ENCODE peak calls at places on chromosomes 12 and 14, in four cellular contexts. Z is neural progenitor cell, A is GM23248, W is fibroblast of lung. N is an unnamed sample. For H3K4me1, the result is how much of the 10 kb centered on the place peaks cover.

GRCh38 chr12:128811806-128812205 is 12.0 kb downstream of the SLC15A4 start:
- DNase-seq in Z (no peak), A (no peak), W (no peak), N (no peak)

GRCh38 chr14:21999400-21999799 is 325.8 kb upstream of the OR4E1 start:
- DNase-seq in Z (no peak), A (no peak), W (no peak), N (no peak)

GRCh38 chr14:68995731-68996130 is 16.6 kb upstream of the ACTN1 start:
- DNase-seq in Z (no peak), W (no peak), A (no peak), N (no peak)

GRCh38 chr12:50246873-50247612 is 36.3 kb downstream of the LIMA1 start:
- DNase-seq in A (peak), W (peak), Z (no peak), N (peak)

GRCh38 chr12:55074771-55075170 is 51.4 kb upstream of the OR9K2 start:
- DNase-seq in W (no peak), Z (no peak), A (no peak), N (no peak)

GRCh38 chr14:37034410-37035285 is 137.8 kb downstream of the SLC25A21 start:
- DNase-seq in W (peak), A (peak), Z (no peak), N (peak)

GRCh38 chr12:84397279-84397678 is 515.3 kb downstream of the SLC6A15 start:
- DNase-seq in W (peak), Z (no peak), A (peak), N (peak)

GRCh38 chr14:53814371-53814770 is 142.3 kb downstream of the BMP4 start:
- DNase-seq in A (no peak), Z (no peak), W (peak), N (peak)

GRCh38 chr12:11648514-11649412 is 711 bp upstream of the ETV6 start:
- DNase-seq in W (peak), Z (peak), A (peak), N (peak)

GRCh38 chr14:68522510-68523325 is 270.1 kb downstream of the ZFP36L1 start:
- DNase-seq in W (peak), Z (peak), A (peak), N (peak)

GRCh38 chr14:104009297-104009696 is 67.0 kb upstream of the RD3L start:
- DNase-seq in Z (no peak), A (no peak), W (no peak), N (no peak)

GRCh38 chr14:35482994-35483515 is 50.9 kb upstream of the INSM2 start:
- DNase-seq in W (no peak), Z (no peak), A (no peak), N (no peak)

GRCh38 chr12:89883630-89884364 is 175.2 kb upstream of the ATP2B1 start:
- DNase-seq in W (no peak), Z (peak), A (peak), N (no peak)

GRCh38 chr12:56336361-56337167 is 2.1 kb upstream of the IL23A start:
- DNase-seq in Z (no peak), W (no peak), A (no peak), N (no peak)

GRCh38 chr14:95862243-95862642 is 14.4 kb upstream of the TUNAR start:
- DNase-seq in W (no peak), A (peak), Z (peak), N (peak)

GRCh38 chr12:60872219-60872618 is 1276.4 kb downstream of the SLC16A7 start:
- DNase-seq in A (no peak), Z (no peak), W (no peak), N (no peak)

GRCh38 chr14:68193970-68194634 is 374.5 kb downstream of the RAD51B start:
- DNase-seq in W (peak), A (no peak), Z (no peak), N (peak)

GRCh38 chr14:56098021-56098420 is 20.2 kb upstream of the PELI2 start:
- DNase-seq in A (no peak), W (no peak), Z (no peak), N (no peak)

GRCh38 chr12:26156201-26156871 is 31.5 kb upstream of the BHLHE41 start:
- DNase-seq in W (no peak), Z (no peak), A (no peak), N (no peak)

GRCh38 chr12:18690653-18691052 is 47.2 kb downstream of the PLCZ1 start:
- DNase-seq in W (peak), Z (no peak), A (peak), N (peak)

GRCh38 chr12:18074001-18074400 is 16.0 kb downstream of the RERGL start:
- DNase-seq in W (no peak), Z (no peak), A (no peak), N (no peak)

GRCh38 chr12:106140223-106140986 is 1.7 kb upstream of the NUAK1 start:
- DNase-seq in Z (peak), W (no peak), A (no peak), N (no peak)

GRCh38 chr14:103385994-103386491 is 828 bp downstream of the MARK3 start:
- DNase-seq in Z (peak), A (peak), W (no peak), N (peak)

GRCh38 chr12:121391619-121392324 is 8.1 kb upstream of the RNF34 start:
- DNase-seq in Z (no peak), A (peak), W (peak), N (peak)

GRCh38 chr12:92899388-92900001 is 29.6 kb downstream of the EEA1 start:
- DNase-seq in A (peak), Z (peak), W (peak), N (peak)

GRCh38 chr14:97704316-97704715 is 907.1 kb downstream of the VRK1 start:
- DNase-seq in A (no peak), W (no peak), Z (no peak), N (no peak)

GRCh38 chr12:47990351-47991105 is 13.7 kb downstream of the COL2A1 start:
- DNase-seq in A (no peak), Z (no peak), W (peak), N (no peak)

GRCh38 chr14:58637391-58638230 is at the start of gene DACT1:
- DNase-seq in A (peak), Z (peak), W (peak), N (peak)

GRCh38 chr12:12108441-12109058 is 37.8 kb downstream of the BCL2L14 start:
- DNase-seq in W (no peak), Z (no peak), A (no peak), N (no peak)

GRCh38 chr14:34171431-34171830 is 220.6 kb upstream of the EGLN3 start:
- DNase-seq in W (no peak), Z (no peak), A (no peak), N (no peak)

GRCh38 chr12:99498756-99499155 is 148.8 kb upstream of the GARIN6 start:
- DNase-seq in A (peak), Z (no peak), W (peak), N (peak)

GRCh38 chr12:2876431-2877046 is 435 bp downstream of the FOXM1 start:
- DNase-seq in A (peak), Z (no peak), W (peak), N (peak)

GRCh38 chr12:61490732-61491498 is 769.3 kb upstream of the USP15 start:
- DNase-seq in A (peak), Z (no peak), W (no peak), N (no peak)

GRCh38 chr14:100580316-100581227 is 6.6 kb downstream of the BEGAIN start:
- DNase-seq in Z (no peak), A (no peak), W (no peak), N (no peak)

GRCh38 chr14:41859336-41859735 is 252.7 kb downstream of the LRFN5 start:
- DNase-seq in Z (no peak), W (peak), A (peak), N (no peak)

GRCh38 chr12:54026640-54027441 is 1.4 kb upstream of the HOXC6 start:
- DNase-seq in A (peak), W (no peak), Z (no peak), N (no peak)
- H3K9ac ChIP-seq in A (peak), W (no peak), Z (no peak), N (peak)

GRCh38 chr12:85983601-85984000 is 109.5 kb downstream of the NTS start:
- DNase-seq in W (no peak), Z (no peak), A (no peak), N (no peak)

GRCh38 chr12:85975716-85976115 is 101.6 kb downstream of the NTS start:
- DNase-seq in A (no peak), W (no peak), Z (no peak), N (no peak)

DNA sequence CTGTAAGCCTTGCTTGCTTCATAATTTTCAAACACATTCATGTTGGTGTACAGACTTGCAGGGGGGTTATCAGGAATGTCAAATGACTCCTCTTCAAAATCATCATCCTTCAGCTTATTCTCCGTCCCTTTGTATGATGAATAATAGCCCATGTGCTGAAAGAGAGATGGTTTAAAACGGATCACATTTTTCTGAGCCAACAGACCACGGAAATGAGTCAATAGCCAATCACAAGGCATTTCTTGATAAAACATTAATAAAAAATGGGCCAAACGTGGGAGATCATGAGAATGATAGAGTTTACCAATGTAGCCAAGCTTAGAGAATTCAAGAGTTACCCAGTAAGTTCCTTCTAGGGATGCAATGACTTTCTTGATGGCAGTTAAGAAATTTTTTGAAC is 105.5 kb downstream of the NTS start:
- DNase-seq in Z (no peak), A (no peak), W (no peak), N (no peak)
- H3K4me3 ChIP-seq in Z (no peak), A (no peak), W (no peak), N (no peak)

GRCh38 chr14:92489394-92490238 is 24.0 kb upstream of the RIN3 start:
- DNase-seq in W (no peak), A (no peak), Z (no peak), N (no peak)
- H3K4me1 ChIP-seq in W (under half), A (under half), Z (under half), N (under half)

GRCh38 chr14:60650382-60650961 is 1.2 kb upstream of the SIX1 start:
- DNase-seq in W (peak), A (peak), Z (peak), N (no peak)
- H3K9ac ChIP-seq in W (no peak), A (no peak), Z (no peak), N (peak)

DNA sequence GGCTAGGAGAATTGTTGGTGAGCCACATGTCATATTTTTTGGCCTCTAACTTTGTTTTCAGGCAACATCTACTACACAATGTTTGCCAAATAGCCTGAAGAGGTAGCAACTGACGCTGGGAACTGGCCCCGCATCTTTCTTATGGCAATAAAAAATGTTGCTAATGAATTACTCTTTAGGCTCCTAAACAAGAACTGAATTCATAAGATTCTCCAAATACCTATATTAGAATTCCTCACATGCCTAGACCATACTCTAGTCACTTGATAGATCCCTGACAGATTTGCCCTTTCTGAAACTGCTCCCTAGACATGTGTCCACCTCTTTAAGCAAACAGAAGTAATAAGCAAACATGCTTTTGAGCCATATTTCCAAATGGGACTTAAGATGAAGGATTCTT is 209.0 kb upstream of the ATXN7L3B start:
- DNase-seq in A (no peak), Z (no peak), W (no peak), N (no peak)
- H3K4me3 ChIP-seq in A (no peak), Z (no peak), W (no peak), N (no peak)

GRCh38 chr12:111435661-111436201 is 30.0 kb downstream of the SH2B3 start:
- DNase-seq in Z (no peak), W (no peak), A (no peak), N (no peak)
- H3K4me1 ChIP-seq in Z (under half), W (under half), A (half or more), N (half or more)

GRCh38 chr14:23481992-23482813 is 12.7 kb downstream of the NGDN start:
- DNase-seq in Z (peak), W (no peak), A (no peak), N (no peak)
- H3K9ac ChIP-seq in Z (no peak), W (no peak), A (no peak), N (no peak)

GRCh38 chr12:49050507-49051372 is 9.9 kb downstream of the KMT2D start:
- DNase-seq in A (no peak), Z (no peak), W (no peak), N (no peak)
- H3K4me3 ChIP-seq in A (no peak), Z (no peak), W (no peak), N (no peak)

N was measured in adipocyte.